ENCODE peak calls at places on chromosomes 13 and 19, in four cellular contexts. D is SK-N-SH, F is GM12878, O is IMR-90. X is an unnamed sample.

GRCh38 chr13:94195715-94196114 is 283.8 kb downstream of the DCT start:
- DNase-seq in D (no peak), O (peak; percentile 96), F (no peak), X (no peak)

GRCh38 chr13:105116966-105117365 is 1418.5 kb downstream of the EFNB2 start:
- DNase-seq in F (no peak), O (no peak), D (no peak), X (no peak)

GRCh38 chr19:56120002-56120370 is 1.1 kb downstream of the ZNF787 start:
- DNase-seq in O (no peak), D (no peak), F (no peak), X (no peak)

GRCh38 chr19:29775575-29775900 is 36.3 kb upstream of the CCNE1 start:
- DNase-seq in O (no peak), F (no peak), D (peak; percentile 42), X (no peak)

GRCh38 chr19:13037161-13037560 is 41.9 kb downstream of the NFIX start:
- DNase-seq in O (peak; percentile 85), D (no peak), F (no peak), X (no peak)

GRCh38 chr13:45807520-45808099 is 43.9 kb downstream of the SIAH3 start:
- DNase-seq in F (peak; percentile 8), D (peak; percentile 65), O (peak; percentile 17), X (peak; percentile 33)

GRCh38 chr19:7846247-7846646 is 16.2 kb downstream of the EVI5L start:
- DNase-seq in D (no peak), O (no peak), F (no peak), X (no peak)

GRCh38 chr19:19111967-19112580 is 26.2 kb downstream of the TMEM161A start:
- DNase-seq in D (peak; percentile 17), O (no peak), F (no peak), X (no peak)

GRCh38 chr13:99041788-99042187 is 63.9 kb upstream of the DOCK9 start:
- DNase-seq in O (no peak), D (no peak), F (peak; percentile 76), X (no peak)

GRCh38 chr13:64675256-64675892 is 2554.8 kb downstream of the PCDH9 start:
- DNase-seq in D (no peak), O (peak; percentile 77), F (no peak), X (peak; percentile 86)

DNA sequence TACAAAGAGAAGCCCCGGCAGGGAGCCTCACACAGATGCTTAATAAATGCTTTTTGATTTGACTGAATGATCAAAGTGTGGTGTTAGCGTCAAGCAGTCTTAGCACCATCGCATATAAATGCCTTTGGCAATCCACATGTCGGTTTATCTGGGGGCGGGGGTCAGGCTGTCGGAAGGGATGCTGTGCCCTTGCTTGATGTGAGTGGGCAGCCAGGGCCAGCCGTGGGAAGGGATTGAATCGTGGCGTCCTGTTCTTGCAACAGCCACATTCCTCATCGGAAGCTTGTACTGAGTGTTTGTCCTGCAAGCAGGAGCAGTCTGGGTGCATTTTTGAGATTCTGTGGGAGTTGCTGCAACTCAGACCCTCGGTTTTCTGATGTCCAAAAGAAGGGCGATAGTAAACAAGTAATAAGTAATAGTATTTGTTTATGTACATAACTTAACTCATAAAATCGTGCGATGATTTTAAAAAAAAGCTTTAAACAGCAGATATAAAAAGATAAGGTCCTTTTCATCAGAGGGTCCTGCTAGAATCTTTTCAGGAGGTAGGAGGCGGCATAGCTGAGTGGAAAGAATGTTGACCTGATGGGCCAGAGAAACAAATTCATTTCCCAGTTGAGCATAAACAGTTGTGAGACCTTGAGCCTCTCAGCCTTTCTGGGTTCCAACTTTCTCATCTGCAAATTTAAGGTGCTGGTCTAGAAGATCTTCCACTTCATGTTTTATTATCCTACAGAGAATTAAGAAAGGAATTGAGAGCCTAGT is 173.3 kb downstream of the LACC1 start:
- DNase-seq in F (no peak), D (no peak), O (peak; percentile 65), X (no peak)
- TF ChIP-seq RFX5 in F (no peak), D (no peak), O (no peak), X (no peak)

DNA sequence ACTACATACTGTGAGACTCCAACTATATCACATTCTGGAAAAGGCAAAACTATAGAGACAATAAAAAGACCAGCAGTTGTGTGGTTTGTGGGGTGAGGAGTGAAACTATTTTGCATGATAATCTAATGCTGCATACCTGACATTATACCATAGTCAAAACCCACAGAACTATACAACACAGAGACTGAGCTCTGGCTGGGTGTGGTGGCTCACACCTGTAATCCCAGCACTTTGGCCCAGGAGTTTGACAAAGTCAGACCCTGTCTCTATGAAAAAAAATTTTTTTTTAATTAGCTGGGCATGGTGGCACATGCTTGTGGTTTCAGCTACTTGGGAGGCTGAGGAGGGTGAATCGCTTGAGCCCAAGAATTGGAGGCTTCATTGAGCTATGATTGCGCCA is 11.9 kb downstream of the ZNF541 start:
- DNase-seq in D (no peak), F (no peak), O (no peak), X (no peak)
- TF ChIP-seq RFX5 in D (no peak), F (no peak), O (no peak), X (no peak)

GRCh38 chr13:33379597-33379996 is 94.0 kb upstream of the STARD13 start:
- DNase-seq in O (no peak), F (no peak), D (no peak), X (no peak)
- TF ChIP-seq RFX5 in O (no peak), F (no peak), D (no peak), X (no peak)

GRCh38 chr19:3360494-3361383 is 5.6 kb upstream of the NFIC start:
- DNase-seq in F (no peak), O (no peak), D (peak; percentile 83), X (no peak)

GRCh38 chr19:3358919-3359849 is 7.2 kb upstream of the NFIC start:
- DNase-seq in F (no peak), O (peak; percentile 51), D (peak; percentile 92), X (no peak)

GRCh38 chr19:3358392-3358918 is 7.9 kb upstream of the NFIC start:
- DNase-seq in D (peak; percentile 74), F (no peak), O (no peak), X (no peak)

GRCh38 chr19:3361384-3362216 is 4.8 kb upstream of the NFIC start:
- DNase-seq in F (no peak), D (no peak), O (no peak), X (no peak)

GRCh38 chr19:3359850-3360493 is 6.4 kb upstream of the NFIC start:
- DNase-seq in O (no peak), D (peak; percentile 87), F (no peak), X (no peak)
- TF ChIP-seq RFX5 in O (no peak), D (no peak), F (no peak), X (no peak)

DNA sequence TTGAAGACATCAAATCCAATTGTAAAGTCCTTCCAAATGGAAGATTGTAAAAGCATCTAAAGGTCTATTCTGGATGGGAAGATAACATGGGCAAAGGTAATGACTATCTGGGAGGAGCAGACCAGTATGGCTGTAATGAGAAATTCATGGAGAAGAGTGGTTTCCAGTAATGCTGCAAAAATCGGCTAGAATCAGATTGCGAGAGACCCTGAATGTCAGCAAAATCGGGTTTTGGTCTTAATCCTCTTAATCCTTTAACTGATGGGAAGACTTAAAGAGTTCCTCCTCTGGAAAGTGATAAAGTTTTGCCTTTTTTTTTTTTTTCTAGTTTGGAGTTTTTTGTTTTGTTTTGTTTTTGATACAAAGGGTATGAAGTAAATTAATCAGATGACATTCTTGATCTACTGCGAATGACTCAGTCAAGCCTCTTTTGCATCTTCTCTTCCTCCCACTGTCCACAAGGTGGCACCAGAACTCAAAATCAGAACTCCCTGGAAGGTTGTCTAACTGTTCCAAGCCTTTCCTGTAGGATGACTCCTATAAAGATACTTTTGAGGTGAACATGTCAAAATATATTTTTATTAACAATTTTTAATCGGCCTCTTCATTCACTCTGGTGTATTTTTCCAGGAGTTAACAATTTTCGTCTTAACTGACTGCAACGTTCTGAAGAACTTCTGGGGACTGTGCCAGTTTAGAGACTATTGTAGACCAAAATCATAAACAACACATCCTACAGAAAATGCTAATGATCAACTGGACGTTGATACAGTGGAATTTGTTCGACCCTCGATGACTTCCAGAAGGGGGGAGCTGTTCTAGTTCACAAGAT is 213.3 kb upstream of the MIR17HG start:
- DNase-seq in D (peak; percentile 37), F (no peak), O (peak; percentile 54), X (peak; percentile 57)
- TF ChIP-seq RFX5 in D (no peak), F (no peak), O (no peak), X (no peak)

GRCh38 chr13:58949646-58950045 is 1214.1 kb downstream of the DIAPH3 start:
- DNase-seq in D (no peak), O (no peak), F (no peak), X (no peak)

GRCh38 chr13:58955546-58956385 is 1208.0 kb downstream of the DIAPH3 start:
- DNase-seq in O (no peak), D (no peak), F (peak; percentile 75), X (no peak)

GRCh38 chr13:58950911-58951310 is 1212.8 kb downstream of the DIAPH3 start:
- DNase-seq in F (no peak), O (no peak), D (no peak), X (no peak)

GRCh38 chr13:58953638-58954037 is 1210.1 kb downstream of the DIAPH3 start:
- DNase-seq in F (peak; percentile 87), O (no peak), D (no peak), X (no peak)
- TF ChIP-seq RFX5 in F (no peak), O (no peak), D (no peak), X (no peak)

GRCh38 chr19:16463991-16464575 is 7.7 kb downstream of the EPS15L1 start:
- DNase-seq in O (peak; percentile 64), D (peak; percentile 50), F (no peak), X (no peak)
- TF ChIP-seq RFX5 in O (no peak), D (no peak), F (no peak), X (no peak)

GRCh38 chr13:48318014-48318713 is 14.6 kb downstream of the RB1 start:
- DNase-seq in F (no peak), O (no peak), D (no peak), X (no peak)

GRCh38 chr13:48318714-48319457 is 15.3 kb downstream of the RB1 start:
- DNase-seq in D (no peak), F (no peak), O (no peak), X (no peak)

GRCh38 chr13:48317511-48317981 is 14.0 kb downstream of the RB1 start:
- DNase-seq in O (no peak), F (no peak), D (no peak), X (no peak)

GRCh38 chr13:48315981-48316380 is 12.4 kb downstream of the RB1 start:
- DNase-seq in F (no peak), D (no peak), O (no peak), X (no peak)

GRCh38 chr13:48316826-48317510 is 13.4 kb downstream of the RB1 start:
- DNase-seq in O (no peak), F (no peak), D (no peak), X (no peak)
- TF ChIP-seq RFX5 in O (no peak), F (no peak), D (no peak), X (no peak)

DNA sequence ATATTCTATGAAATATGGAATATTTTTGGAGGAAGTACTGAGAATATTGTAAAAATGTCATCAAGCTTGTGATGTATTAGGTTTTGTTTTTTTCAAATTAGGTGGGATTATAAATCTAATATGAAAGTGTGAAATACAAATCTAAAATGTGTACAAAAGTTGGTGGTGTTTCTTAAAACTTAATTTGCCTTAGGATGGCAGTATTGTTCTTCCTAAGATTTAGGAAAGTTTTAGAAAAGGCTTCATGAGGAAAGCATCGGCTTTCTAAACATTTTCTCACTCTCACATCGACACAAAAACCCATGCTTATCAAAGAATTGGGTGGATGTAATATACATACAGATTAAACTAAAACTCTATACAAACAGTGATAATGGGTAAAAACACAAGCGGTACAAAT is 972.0 kb upstream of the PCDH20 start:
- DNase-seq in F (no peak), O (peak; percentile 36), D (peak; percentile 6), X (no peak)
- TF ChIP-seq RFX5 in F (no peak), O (no peak), D (no peak), X (no peak)